ENCODE peak calls at places on chromosome 19, in seven cellular contexts. V, T, Y, P, G, W and D are unnamed samples.
A peak's percentile ranks its signal among the peaks of the same experiment; 100 is the strongest.

GRCh38 chr19:16018106-16018755 is 58.1 kb upstream of the TPM4 start:
- DNase-seq in Y (no peak), T (no peak), P (no peak), G (no peak), V (no peak), W (no peak), D (no peak)

GRCh38 chr19:9362905-9363304 is at the start of gene ZNF177:
- DNase-seq in Y (no peak), P (no peak), T (no peak), G (no peak), W (no peak), V (no peak), D (no peak)

GRCh38 chr19:11200931-11201330 is 3.6 kb upstream of the KANK2 start:
- DNase-seq in G (no peak), Y (no peak), P (no peak), T (no peak), W (no peak), V (no peak), D (no peak)

GRCh38 chr19:45919678-45920077 is 5.1 kb upstream of the NANOS2 start:
- DNase-seq in P (no peak), V (no peak), G (no peak), T (no peak), W (no peak), Y (no peak), D (no peak)

GRCh38 chr19:19510432-19510831 is 4.9 kb downstream of the TSSK6 start:
- DNase-seq in G (no peak), W (peak; percentile 65), T (no peak), Y (no peak), V (no peak), P (no peak), D (no peak)

GRCh38 chr19:38251564-38252051 is 4.6 kb downstream of the PPP1R14A start:
- DNase-seq in G (no peak), V (peak; percentile 72), W (peak; percentile 57), T (no peak), Y (no peak), P (no peak), D (no peak)

GRCh38 chr19:10881403-10882107 is 10.2 kb downstream of the CARM1 start:
- DNase-seq in P (no peak), G (no peak), V (no peak), T (no peak), W (peak; percentile 64), Y (no peak), D (no peak)

GRCh38 chr19:36604656-36605100 is 435 bp upstream of the ZNF382 start:
- DNase-seq in Y (peak; percentile 78), G (peak; percentile 44), P (peak; percentile 79), T (peak; percentile 54), W (peak; percentile 26), V (no peak), D (peak; percentile 76)